ENCODE peak calls at places on chromosomes 6 and 20, in ten cellular contexts. A is activated T-helper 1 cell treated with anti-CD3 and anti-CD28 coated beads, Interleukin-12 subunit alpha, Interleukin-12 subunit beta, Interleukin-2, Interleukin-4 antibody, amounts not matched to agents 30 ng/mL and 10 ng/mL and 1 ng/mL, durations not matched to agents 14 hours and 24 hours and 36 hours; P is stromal cell of bone marrow; T is HFF-Myc; R is HTR-8/SVneo; F is NCI-H1105; L is lower lobe of right lung; N is pons; J is stimulated activated CD4-positive, alpha-beta T cell treated with anti-CD3 and anti-CD28 coated beads, Interleukin-12 subunit alpha, Interleukin-12 subunit beta, amount 100 ng/mL, for 48 hours; X is GM23248. B is an unnamed sample.
A peak's percentile ranks its signal among the peaks of the same experiment; 100 is the strongest.

GRCh38 chr6:144768676-144769599 is 483.8 kb downstream of the UTRN start:
- DNase-seq in T (peak; percentile 17), P (no peak), L (no peak), F (peak; percentile 89), X (no peak), N (peak; percentile 27), A (no peak), R (no peak), J (no peak), B (no peak)

GRCh38 chr6:74518035-74518434 is 687.8 kb downstream of the COL12A1 start:
- DNase-seq in R (no peak), N (no peak), P (no peak), T (no peak), L (no peak), A (no peak), F (no peak), X (no peak), J (no peak), B (no peak)

GRCh38 chr6:39362487-39362865 is 40.0 kb upstream of the KCNK16 start:
- DNase-seq in F (no peak), P (no peak), L (no peak), J (no peak), A (no peak), N (peak; percentile 75), X (peak; percentile 70), T (no peak), R (peak; percentile 48), B (peak; percentile 36)

GRCh38 chr6:28370440-28370839 is 20.7 kb downstream of the ZKSCAN3 start:
- DNase-seq in R (no peak), X (no peak), T (no peak), J (no peak), L (no peak), A (no peak), N (no peak), P (no peak), F (no peak), B (no peak)

GRCh38 chr20:14005996-14006395 is 10.7 kb downstream of the MACROD2 start:
- DNase-seq in L (no peak), F (no peak), X (no peak), A (no peak), J (no peak), N (no peak), R (no peak), P (no peak), T (no peak), B (no peak)

GRCh38 chr20:52103469-52103910 is 88.1 kb downstream of the ZFP64 start:
- DNase-seq in N (no peak), T (no peak), A (no peak), L (no peak), P (no peak), F (no peak), X (peak; percentile 61), R (peak; percentile 83), J (no peak), B (no peak)

GRCh38 chr6:1952726-1953360 is 292.6 kb downstream of the GMDS start:
- DNase-seq in A (no peak), L (no peak), N (no peak), R (peak; percentile 85), F (no peak), P (peak; percentile 89), X (peak; percentile 95), T (peak; percentile 78), J (no peak), B (no peak)

GRCh38 chr20:51326241-51326819 is 216.2 kb downstream of the NFATC2 start:
- DNase-seq in P (no peak), L (peak; percentile 61), X (peak; percentile 46), F (no peak), R (peak; percentile 75), A (no peak), T (no peak), N (peak; percentile 36), J (no peak), B (peak; percentile 11)

GRCh38 chr20:21615617-21616080 is 89.8 kb upstream of the PAX1 start:
- DNase-seq in P (peak; percentile 22), F (peak; percentile 82), X (peak; percentile 72), L (peak; percentile 55), T (no peak), R (peak; percentile 54), N (peak; percentile 95), J (peak; percentile 14), A (peak; percentile 10), B (peak; percentile 65)

GRCh38 chr6:127120109-127120786 is 1.8 kb downstream of the RSPO3 start:
- DNase-seq in N (no peak), X (no peak), F (no peak), T (no peak), J (no peak), L (peak; percentile 44), R (no peak), A (no peak), P (no peak), B (no peak)

GRCh38 chr20:58017237-58017969 is 211.1 kb downstream of the ANKRD60 start:
- DNase-seq in J (no peak), T (no peak), X (peak; percentile 96), P (peak; percentile 17), N (peak; percentile 97), L (no peak), A (no peak), R (peak; percentile 98), F (no peak), B (peak; percentile 78)

GRCh38 chr6:36766649-36766945 is 69.0 kb downstream of the RAB44 start:
- DNase-seq in F (no peak), P (no peak), T (no peak), X (no peak), L (no peak), J (no peak), N (no peak), R (no peak), A (no peak), B (no peak)

GRCh38 chr20:21360686-21361085 is 36.6 kb downstream of the NKX2-4 start:
- DNase-seq in X (peak; percentile 15), A (no peak), N (no peak), F (no peak), P (peak; percentile 2), L (no peak), T (no peak), R (no peak), J (no peak), B (no peak)

GRCh38 chr20:37377346-37378081 is 31.6 kb downstream of the SRC start:
- DNase-seq in A (no peak), X (no peak), F (no peak), L (no peak), J (no peak), T (no peak), R (no peak), P (no peak), N (no peak), B (no peak)

GRCh38 chr6:143896096-143896880 is 32.0 kb downstream of the ZC2HC1B start:
- DNase-seq in N (no peak), L (peak; percentile 68), F (peak; percentile 2), J (no peak), A (no peak), R (no peak), P (no peak), T (no peak), X (peak; percentile 14), B (no peak)

GRCh38 chr6:7673063-7673536 is 52.8 kb upstream of the BMP6 start:
- DNase-seq in F (no peak), J (no peak), T (peak; percentile 29), L (peak; percentile 62), N (no peak), P (peak; percentile 48), R (peak; percentile 41), A (no peak), X (peak; percentile 88), B (no peak)

GRCh38 chr6:11473008-11473740 is 64.4 kb upstream of the TMEM170B start:
- DNase-seq in L (no peak), T (no peak), R (no peak), P (peak; percentile 28), X (peak; percentile 7), A (no peak), F (no peak), J (no peak), N (no peak), B (no peak)

GRCh38 chr20:5356921-5357320 is 40.2 kb upstream of the PROKR2 start:
- DNase-seq in P (no peak), T (no peak), J (no peak), R (no peak), L (no peak), F (no peak), A (no peak), N (no peak), X (peak; percentile 25), B (no peak)

GRCh38 chr6:1904898-1905297 is 295.2 kb downstream of the FOXC1 start:
- DNase-seq in T (no peak), N (no peak), X (no peak), R (no peak), F (no peak), A (no peak), L (no peak), P (no peak), J (no peak), B (no peak)

GRCh38 chr20:11350126-11351005 is 567.3 kb upstream of the BTBD3 start:
- DNase-seq in F (no peak), N (no peak), A (no peak), P (peak; percentile 77), T (no peak), L (no peak), J (no peak), X (peak; percentile 73), R (no peak), B (no peak)

GRCh38 chr20:8673116-8673515 is 395.8 kb upstream of the PLCB4 start:
- DNase-seq in N (no peak), P (no peak), F (no peak), J (no peak), X (no peak), T (no peak), L (no peak), R (no peak), A (no peak), B (no peak)

GRCh38 chr6:3218266-3218665 is 9.2 kb downstream of the TUBB2B start:
- DNase-seq in X (no peak), T (no peak), A (no peak), F (no peak), R (no peak), N (no peak), J (no peak), L (no peak), P (no peak), B (no peak)

GRCh38 chr6:163349001-163349680 is 65.4 kb upstream of the QKI start:
- DNase-seq in T (no peak), N (peak; percentile 99), R (no peak), F (no peak), P (no peak), L (no peak), X (peak; percentile 10), A (no peak), J (no peak), B (peak; percentile 92)

B was measured in occipital lobe.